ENCODE peak calls at places on chromosomes 6 and 20, in six cellular contexts. V is substantia nigra, T is NCI-H774, N is ELR, P is fibroblast of the conjunctiva, S is neural crest cell. R is an unnamed sample.

GRCh38 chr6:84007871-84008270 is 25.7 kb upstream of the MRAP2 start:
- DNase-seq in V (no peak), T (no peak), N (no peak), P (no peak), S (no peak), R (no peak)

GRCh38 chr20:33687993-33688937 is 2.1 kb upstream of the E2F1 start:
- DNase-seq in V (no peak), T (no peak), N (peak; percentile 66), P (no peak), S (no peak), R (no peak)

GRCh38 chr6:122609881-122610689 is at the start of gene PKIB:
- DNase-seq in V (peak; percentile 87), T (peak; percentile 96), N (peak; percentile 88), P (peak; percentile 10), S (peak; percentile 32), R (peak; percentile 86)

GRCh38 chr20:52619101-52619500 is 353.1 kb upstream of the TSHZ2 start:
- DNase-seq in V (no peak), T (no peak), N (no peak), P (no peak), S (no peak), R (no peak)

GRCh38 chr6:31877651-31878161 is 1.1 kb downstream of the SLC44A4 start:
- DNase-seq in V (no peak), T (no peak), N (no peak), P (no peak), S (no peak), R (no peak)

GRCh38 chr6:11601776-11602605 is 64.4 kb downstream of the TMEM170B start:
- DNase-seq in V (no peak), T (no peak), N (no peak), P (no peak), S (no peak), R (peak; percentile 41)

GRCh38 chr20:47036091-47036880 is 141.6 kb downstream of the EYA2 start:
- DNase-seq in V (no peak), T (no peak), N (no peak), P (no peak), S (no peak), R (no peak)

GRCh38 chr20:57880155-57880648 is 170.4 kb upstream of the PMEPA1 start:
- DNase-seq in V (no peak), T (no peak), N (no peak), P (peak; percentile 22), S (no peak), R (no peak)

GRCh38 chr6:1917628-1918371 is 308.1 kb downstream of the FOXC1 start:
- DNase-seq in V (no peak), T (no peak), N (peak; percentile 95), P (no peak), S (no peak), R (peak; percentile 94)

GRCh38 chr6:123997223-123997622 is 193.6 kb downstream of the NKAIN2 start:
- DNase-seq in V (peak; percentile 56), T (peak; percentile 88), N (no peak), P (no peak), S (no peak), R (no peak)

GRCh38 chr20:61809006-61809770 is 256.5 kb downstream of the TAF4 start:
- DNase-seq in V (no peak), T (no peak), N (no peak), P (no peak), S (no peak), R (no peak)